ENCODE peak calls at places on chromosomes 7 and 10, in nine cellular contexts. Z is cardiac muscle cell; S is GM12865; N is NCI-H1092; B is skeletal muscle cell; A is cardiac fibroblast; V is stimulated activated CD4-positive, alpha-beta T cell treated with anti-CD3 and anti-CD28 coated beads, Interleukin-4, amount 100 ng/mL, for 48 hours; X is iris pigment epithelial cell; C is H7. M is an unnamed sample.
A peak's percentile ranks its signal among the peaks of the same experiment; 100 is the strongest.

GRCh38 chr7:97145068-97145467 is 27.6 kb downstream of the SDHAF3 start:
- DNase-seq in C (no peak), N (peak; percentile 2), A (peak; percentile 68), V (no peak), B (peak; percentile 1), X (peak; percentile 47), S (peak; percentile 32), Z (no peak), M (peak; percentile 27)

GRCh38 chr10:57696641-57697040 is 571.1 kb downstream of the IPMK start:
- DNase-seq in V (no peak), S (no peak), N (no peak), C (no peak), A (peak; percentile 97), Z (no peak), B (peak; percentile 74), X (peak; percentile 96), M (no peak)

GRCh38 chr10:131207176-131207575 is 104.3 kb downstream of the TCERG1L start:
- DNase-seq in N (no peak), S (no peak), C (no peak), B (no peak), V (no peak), Z (no peak), A (no peak), X (no peak), M (no peak)

GRCh38 chr7:27611043-27611442 is 51.6 kb downstream of the HIBADH start:
- DNase-seq in X (peak; percentile 45), S (no peak), V (no peak), C (no peak), A (peak; percentile 11), B (no peak), N (peak; percentile 34), Z (no peak), M (no peak)

GRCh38 chr10:101014966-101015581 is 15.5 kb downstream of the LZTS2 start:
- DNase-seq in V (no peak), N (no peak), Z (no peak), C (no peak), X (peak; percentile 93), A (peak; percentile 95), S (no peak), B (peak; percentile 93), M (no peak)

GRCh38 chr7:120564145-120564544 is 291.2 kb downstream of the KCND2 start:
- DNase-seq in Z (no peak), X (no peak), B (no peak), V (no peak), S (no peak), A (no peak), C (no peak), N (no peak), M (no peak)

GRCh38 chr10:22911889-22912762 is 15.7 kb upstream of the ARMC3 start:
- DNase-seq in S (no peak), B (peak; percentile 45), X (peak; percentile 90), N (peak; percentile 79), C (no peak), V (no peak), A (peak; percentile 13), Z (peak; percentile 4), M (peak; percentile 53)

GRCh38 chr10:66837335-66837734 is 88.5 kb upstream of the LRRTM3 start:
- DNase-seq in X (peak; percentile 70), Z (peak; percentile 80), B (peak; percentile 59), V (no peak), N (no peak), A (peak; percentile 35), C (no peak), S (no peak), M (no peak)

GRCh38 chr10:132710036-132710686 is 75.8 kb downstream of the NKX6-2 start:
- DNase-seq in S (no peak), B (no peak), Z (no peak), X (no peak), N (no peak), C (no peak), A (no peak), V (no peak), M (no peak)

GRCh38 chr7:76358478-76359110 is at the start of gene YWHAG:
- DNase-seq in B (peak; percentile 72), A (peak; percentile 91), V (peak; percentile 90), N (peak; percentile 89), X (peak; percentile 87), C (peak; percentile 95), Z (peak; percentile 92), S (peak; percentile 96), M (peak; percentile 96)

GRCh38 chr10:90968448-90969086 is 47.7 kb upstream of the ANKRD1 start:
- DNase-seq in S (no peak), N (no peak), B (peak; percentile 92), C (no peak), Z (no peak), X (peak; percentile 79), A (peak; percentile 79), V (no peak), M (peak; percentile 38)

GRCh38 chr7:79782906-79783305 is 329.4 kb upstream of the MAGI2 start:
- DNase-seq in Z (no peak), A (no peak), X (no peak), S (no peak), C (no peak), V (no peak), B (no peak), N (no peak), M (no peak)

GRCh38 chr10:114083040-114083439 is 39.4 kb downstream of the ADRB1 start:
- DNase-seq in N (no peak), S (no peak), B (no peak), V (no peak), A (no peak), Z (no peak), C (no peak), X (no peak), M (no peak)

GRCh38 chr10:76080406-76080805 is 649.0 kb downstream of the LRMDA start:
- DNase-seq in A (peak; percentile 60), X (peak; percentile 68), C (no peak), N (no peak), B (peak; percentile 84), S (no peak), V (no peak), Z (no peak), M (no peak)

GRCh38 chr7:138913783-138914182 is 67.4 kb downstream of the KIAA1549 start:
- DNase-seq in V (no peak), C (no peak), S (no peak), B (no peak), Z (no peak), X (no peak), N (no peak), A (no peak), M (no peak)

GRCh38 chr10:125157473-125157865 is 2.9 kb downstream of the CTBP2 start:
- DNase-seq in B (no peak), N (no peak), V (no peak), X (no peak), A (no peak), Z (no peak), S (no peak), C (no peak), M (no peak)

GRCh38 chr7:50197547-50197946 is 104.5 kb upstream of the ZPBP start:
- DNase-seq in V (peak; percentile 60), B (no peak), N (no peak), Z (no peak), A (no peak), C (peak; percentile 84), S (peak; percentile 59), X (no peak), M (no peak)

GRCh38 chr10:79446451-79447020 is 1.1 kb upstream of the ZCCHC24 start:
- DNase-seq in Z (peak; percentile 94), V (no peak), B (no peak), C (peak; percentile 90), N (no peak), X (no peak), S (no peak), A (no peak), M (peak; percentile 91)

GRCh38 chr7:121505021-121505420 is 108.9 kb upstream of the FAM3C start:
- DNase-seq in B (no peak), Z (no peak), V (no peak), N (no peak), C (no peak), S (no peak), A (peak; percentile 62), X (peak; percentile 28), M (no peak)

GRCh38 chr10:85642082-85642420 is 724.5 kb downstream of the GRID1 start:
- DNase-seq in B (peak; percentile 38), S (no peak), Z (no peak), A (peak; percentile 2), X (peak; percentile 6), C (no peak), V (no peak), N (no peak), M (no peak)

GRCh38 chr10:117461766-117462423 is 80.7 kb upstream of the EMX2 start:
- DNase-seq in S (no peak), C (no peak), B (peak; percentile 94), X (peak; percentile 88), A (peak; percentile 77), N (no peak), Z (no peak), V (no peak), M (no peak)

GRCh38 chr10:124504711-124505110 is 43.1 kb downstream of the LHPP start:
- DNase-seq in C (no peak), S (no peak), A (no peak), Z (no peak), X (no peak), V (no peak), N (no peak), B (no peak), M (no peak)

GRCh38 chr7:3436746-3437145 is 135.7 kb downstream of the SDK1 start:
- DNase-seq in N (no peak), V (no peak), C (no peak), A (peak; percentile 91), Z (no peak), X (peak; percentile 81), B (peak; percentile 63), S (no peak), M (no peak)

GRCh38 chr7:151131622-151132293 is 35.7 kb downstream of the GBX1 start:
- DNase-seq in V (no peak), X (no peak), A (no peak), C (no peak), B (peak; percentile 31), Z (no peak), S (no peak), N (no peak), M (peak; percentile 87)

GRCh38 chr7:148084138-148084537 is 506.4 kb upstream of the C7orf33 start:
- DNase-seq in X (peak; percentile 45), B (peak; percentile 4), Z (peak; percentile 77), S (peak; percentile 63), N (peak; percentile 82), C (peak; percentile 56), V (no peak), A (peak; percentile 67), M (peak; percentile 77)

GRCh38 chr10:122373713-122374112 is 795 bp upstream of the PLEKHA1 start:
- DNase-seq in A (peak; percentile 34), S (no peak), B (no peak), V (no peak), X (peak; percentile 56), C (no peak), N (no peak), Z (peak; percentile 19), M (peak; percentile 35)

GRCh38 chr7:37102518-37103137 is 346.0 kb downstream of the ELMO1 start:
- DNase-seq in A (no peak), C (no peak), B (no peak), N (no peak), S (no peak), V (no peak), X (no peak), Z (peak; percentile 14), M (no peak)

GRCh38 chr10:86179961-86180360 is 186.6 kb downstream of the GRID1 start:
- DNase-seq in X (no peak), V (no peak), C (no peak), A (no peak), S (no peak), N (no peak), B (no peak), Z (no peak), M (no peak)

GRCh38 chr7:127390186-127390816 is 2.2 kb downstream of the ZNF800 start:
- DNase-seq in N (no peak), X (no peak), A (no peak), S (no peak), B (no peak), Z (no peak), V (no peak), C (no peak), M (no peak)

GRCh38 chr10:19892677-19893076 is 76.4 kb downstream of the PLXDC2 start:
- DNase-seq in A (no peak), B (no peak), N (no peak), V (no peak), X (no peak), C (no peak), S (no peak), Z (no peak), M (no peak)

GRCh38 chr7:76512941-76513816 is 2.8 kb downstream of the UPK3B start:
- DNase-seq in B (no peak), X (no peak), A (no peak), V (no peak), C (peak; percentile 89), N (no peak), Z (peak; percentile 20), S (no peak), M (peak; percentile 87)

M was measured in SK-N-SH.